ENCODE peak calls at places on chromosomes 16 and 17, in six cellular contexts. E is lung; Q is fibroblast of gingiva; K is fibroblast of villous mesenchyme; L is HEK293T; W is activated CD4-positive, alpha-beta T cell treated with anti-CD3 and anti-CD28 coated beads for 48 hours. I is an unnamed sample.

GRCh38 chr16:62755938-62756337 is 719.7 kb upstream of the CDH8 start:
- DNase-seq in E (no peak), Q (no peak), K (no peak), L (no peak), W (no peak), I (no peak)

GRCh38 chr16:25608002-25608401 is 83.8 kb upstream of the HS3ST4 start:
- DNase-seq in E (no peak), Q (no peak), K (no peak), L (no peak), W (no peak), I (no peak)

GRCh38 chr17:78908426-78908825 is 5.4 kb upstream of the CEP295NL start:
- DNase-seq in E (no peak), Q (no peak), K (no peak), L (no peak), W (no peak), I (no peak)

GRCh38 chr16:49623501-49624266 is 232.2 kb downstream of the ZNF423 start:
- DNase-seq in E (no peak), Q (no peak), K (no peak), L (no peak), W (no peak), I (no peak)

GRCh38 chr16:30731411-30731810 is 16.8 kb upstream of the PHKG2 start:
- DNase-seq in E (no peak), Q (no peak), K (no peak), L (no peak), W (no peak), I (no peak)

GRCh38 chr16:70579648-70580630 is 56.3 kb downstream of the SF3B3 start:
- DNase-seq in E (no peak), Q (no peak), K (no peak), L (no peak), W (no peak), I (peak)

GRCh38 chr17:33243732-33244131 is 49.4 kb downstream of the ASIC2 start:
- DNase-seq in E (no peak), Q (no peak), K (no peak), L (no peak), W (no peak), I (no peak)

GRCh38 chr16:53900678-53901077 is 196.7 kb downstream of the FTO start:
- DNase-seq in E (no peak), Q (no peak), K (no peak), L (no peak), W (no peak), I (no peak)

GRCh38 chr17:20191066-20191465 is 181.9 kb downstream of the SPECC1 start:
- DNase-seq in E (no peak), Q (peak), K (peak), L (no peak), W (no peak), I (no peak)

GRCh38 chr17:5892897-5893656 is 177.1 kb upstream of the WSCD1 start:
- DNase-seq in E (no peak), Q (no peak), K (no peak), L (no peak), W (no peak), I (no peak)

GRCh38 chr17:1229354-1229890 is 40.8 kb upstream of the BHLHA9 start:
- DNase-seq in E (peak), Q (no peak), K (no peak), L (peak), W (peak), I (peak)

GRCh38 chr17:50139950-50140885 is 10.3 kb upstream of the SAMD14 start:
- DNase-seq in E (peak), Q (peak), K (peak), L (peak), W (peak), I (peak)